ENCODE peak calls at places on chromosomes 11 and 22, in six cellular contexts. V is coronary artery, D is colonic mucosa, E is GM10248, X is AG09319, K is upper lobe of left lung. N is an unnamed sample.

GRCh38 chr11:12981879-12982531 is 27.1 kb upstream of the RASSF10 start:
- DNase-seq in V (no peak), D (no peak), E (no peak), X (no peak), K (no peak), N (no peak)

GRCh38 chr11:69641681-69642548 is 959 bp downstream of the CCND1 start:
- DNase-seq in V (peak), D (peak), E (no peak), X (no peak), K (peak), N (no peak)

GRCh38 chr11:86548278-86548917 is 124.0 kb downstream of the ME3 start:
- DNase-seq in V (no peak), D (no peak), E (no peak), X (peak), K (no peak), N (no peak)

GRCh38 chr11:106480581-106481185 is 403.2 kb downstream of the AASDHPPT start:
- DNase-seq in V (no peak), D (no peak), E (no peak), X (no peak), K (no peak), N (no peak)

GRCh38 chr11:2271077-2271326 is 614 bp upstream of the ASCL2 start:
- DNase-seq in V (peak), D (peak), E (no peak), X (no peak), K (peak), N (no peak)

GRCh38 chr11:119808431-119809185 is 79.6 kb upstream of the NECTIN1 start:
- DNase-seq in V (no peak), D (no peak), E (no peak), X (no peak), K (no peak), N (no peak)

GRCh38 chr11:15185021-15185420 is 70.3 kb downstream of the INSC start:
- DNase-seq in V (no peak), D (no peak), E (no peak), X (no peak), K (no peak), N (no peak)

GRCh38 chr22:27526851-27527250 is 274.7 kb downstream of the MN1 start:
- DNase-seq in V (no peak), D (no peak), E (no peak), X (no peak), K (peak), N (no peak)

GRCh38 chr11:62012451-62013265 is 45.2 kb upstream of the FTH1 start:
- DNase-seq in V (no peak), D (no peak), E (no peak), X (no peak), K (no peak), N (no peak)

GRCh38 chr11:92882828-92883611 is 86.4 kb upstream of the MTNR1B start:
- DNase-seq in V (no peak), D (no peak), E (no peak), X (no peak), K (peak), N (no peak)

GRCh38 chr11:35792148-35792845 is 129.7 kb downstream of the TRIM44 start:
- DNase-seq in V (no peak), D (no peak), E (no peak), X (no peak), K (no peak), N (no peak)

GRCh38 chr11:129965248-129965647 is 37.4 kb downstream of the PRDM10 start:
- DNase-seq in V (no peak), D (no peak), E (no peak), X (no peak), K (no peak), N (no peak)

GRCh38 chr11:23539556-23539955 is 679.3 kb upstream of the CCDC179 start:
- DNase-seq in V (no peak), D (no peak), E (no peak), X (no peak), K (no peak), N (no peak)

DNA sequence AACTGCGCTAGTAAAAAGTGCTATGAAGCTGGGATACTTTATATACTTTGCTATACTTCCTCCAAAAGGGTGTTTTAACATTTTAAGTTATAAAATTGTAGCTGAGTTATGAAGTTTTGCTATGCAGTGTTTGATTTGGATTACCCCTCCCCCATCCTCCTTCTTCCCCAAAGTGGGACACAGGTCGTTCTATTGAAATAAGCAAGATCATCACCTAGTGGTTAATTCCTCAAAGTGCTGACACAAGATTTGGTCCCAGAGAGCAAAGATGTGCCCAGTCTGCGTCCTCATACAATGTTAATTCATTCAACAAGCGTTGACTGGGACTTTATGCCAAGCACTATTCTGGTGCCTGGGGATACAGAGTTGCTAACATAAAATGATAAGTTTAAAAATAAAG is 78.5 kb downstream of the SPON1 start:
- DNase-seq in V (no peak), D (peak), E (no peak), X (no peak), K (no peak), N (no peak)
- TF ChIP-seq CTCF in V (no peak), D (no peak), E (no peak), X (peak), K (no peak), N (no peak)

DNA sequence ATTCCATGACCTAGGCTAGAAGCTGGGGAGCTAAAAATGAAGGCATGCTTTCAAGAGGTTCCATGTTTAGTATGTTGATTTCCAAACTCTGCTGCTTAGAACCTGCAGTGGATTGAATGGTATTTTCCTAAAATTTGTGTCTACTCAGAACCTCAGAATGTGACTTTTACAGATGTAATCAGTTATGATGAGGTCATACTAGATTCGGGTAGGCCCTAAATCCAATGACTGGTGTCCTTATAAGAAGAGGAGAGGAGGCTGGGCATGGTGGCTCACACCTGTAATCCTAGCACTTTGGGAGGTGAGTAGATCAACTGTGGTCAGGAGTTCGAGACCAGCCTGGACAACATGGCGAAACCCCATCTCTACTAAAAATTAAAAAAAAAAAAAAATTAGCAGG is 3.5 kb upstream of the FEZ1 start:
- DNase-seq in V (no peak), D (no peak), E (no peak), X (no peak), K (no peak), N (no peak)
- TF ChIP-seq CTCF in V (no peak), D (no peak), E (no peak), X (no peak), K (no peak), N (no peak)

DNA sequence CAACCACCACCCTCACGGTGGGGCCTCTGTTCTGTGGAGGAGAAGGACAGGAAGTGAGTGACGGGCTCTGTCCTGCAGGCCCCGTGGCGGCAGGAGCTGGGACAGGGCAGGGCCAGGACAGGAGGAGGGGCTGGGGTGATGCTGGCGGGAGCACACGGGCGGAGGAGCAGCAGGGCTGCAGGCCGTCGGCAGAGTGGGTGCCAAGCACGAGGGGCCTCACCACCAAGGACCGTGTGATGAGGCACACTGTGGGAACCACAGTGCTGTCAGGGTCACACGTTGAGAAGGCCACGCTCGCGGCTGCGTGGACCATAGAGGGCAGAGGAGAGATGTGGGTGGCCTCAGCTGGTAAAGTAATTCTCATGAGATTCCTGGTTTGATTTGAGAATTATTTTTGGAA is 8.5 kb downstream of the SCO2 start:
- DNase-seq in V (no peak), D (no peak), E (no peak), X (no peak), K (peak), N (no peak)
- TF ChIP-seq CTCF in V (no peak), D (no peak), E (no peak), X (no peak), K (no peak), N (no peak)

GRCh38 chr11:3893311-3893710 is 37.8 kb downstream of the STIM1 start:
- DNase-seq in V (no peak), D (no peak), E (no peak), X (no peak), K (no peak), N (no peak)

GRCh38 chr11:3894128-3894731 is 38.8 kb downstream of the STIM1 start:
- DNase-seq in V (no peak), D (no peak), E (peak), X (no peak), K (no peak), N (peak)

GRCh38 chr11:3892156-3892555 is 36.7 kb downstream of the STIM1 start:
- DNase-seq in V (no peak), D (no peak), E (no peak), X (no peak), K (no peak), N (no peak)

GRCh38 chr11:3901249-3902025 is 46.0 kb downstream of the STIM1 start:
- DNase-seq in V (no peak), D (no peak), E (no peak), X (no peak), K (no peak), N (no peak)

DNA sequence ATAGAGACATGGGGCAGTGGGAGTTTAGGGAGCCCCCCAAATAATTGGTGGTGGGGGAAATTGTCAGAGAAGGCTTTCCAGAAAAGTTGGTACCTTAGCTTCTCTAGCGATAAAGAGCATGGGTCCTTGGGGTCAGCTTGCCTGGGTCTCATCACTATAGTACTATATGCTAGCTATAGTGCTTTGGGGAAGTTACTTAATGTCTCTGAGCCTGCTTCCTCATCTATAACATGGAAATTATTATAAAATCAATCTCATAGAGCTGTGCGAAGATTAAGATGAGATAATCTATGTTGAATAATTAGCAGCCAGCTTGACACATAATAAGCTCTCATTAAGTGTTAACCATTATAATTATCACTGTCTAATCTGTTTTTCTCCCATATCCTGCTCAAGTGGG is 41.2 kb downstream of the STIM1 start:
- DNase-seq in V (no peak), D (no peak), E (no peak), X (no peak), K (no peak), N (no peak)
- TF ChIP-seq CTCF in V (no peak), D (no peak), E (no peak), X (no peak), K (no peak), N (no peak)

GRCh38 chr22:40121463-40121862 is 56.3 kb upstream of the TNRC6B start:
- DNase-seq in V (no peak), D (no peak), E (no peak), X (no peak), K (no peak), N (no peak)

GRCh38 chr22:40118979-40119378 is 58.7 kb upstream of the TNRC6B start:
- DNase-seq in V (no peak), D (no peak), E (no peak), X (no peak), K (no peak), N (no peak)

GRCh38 chr22:40123387-40123786 is 54.3 kb upstream of the TNRC6B start:
- DNase-seq in V (no peak), D (no peak), E (no peak), X (no peak), K (no peak), N (no peak)

GRCh38 chr22:40120783-40121182 is 56.9 kb upstream of the TNRC6B start:
- DNase-seq in V (no peak), D (no peak), E (no peak), X (no peak), K (no peak), N (no peak)

DNA sequence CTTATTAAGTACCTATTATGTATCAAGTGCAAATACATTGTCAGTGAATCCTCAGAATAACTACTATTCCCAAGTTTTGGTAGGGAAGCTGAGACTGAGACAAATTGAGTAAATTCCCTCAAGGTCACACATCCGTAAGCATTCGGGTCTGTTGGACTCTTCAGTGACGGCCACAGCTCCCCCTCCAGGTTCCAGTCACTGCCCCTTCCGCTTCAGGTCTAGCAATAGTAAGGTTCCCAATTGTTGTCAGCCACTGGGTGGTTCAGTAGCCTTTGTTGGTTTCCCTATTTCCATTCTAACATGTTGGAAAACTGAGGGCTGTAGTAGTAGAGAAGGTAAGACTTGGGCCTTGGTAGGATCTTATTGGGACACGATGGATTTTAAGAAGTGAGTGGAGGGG is 54.9 kb upstream of the TNRC6B start:
- DNase-seq in V (no peak), D (no peak), E (no peak), X (no peak), K (no peak), N (no peak)
- TF ChIP-seq CTCF in V (no peak), D (no peak), E (no peak), X (no peak), K (no peak), N (no peak)